ENCODE peak calls at places on chromosomes 7 and 10, in five cellular contexts. G is right lobe of liver, N is adrenal gland, R is gastrocnemius medialis, B is uterus. Q is an unnamed sample.

GRCh38 chr10:84185526-84186175 is 8.7 kb upstream of the CDHR1 start:
- DNase-seq in B (no peak), N (no peak), R (no peak), G (no peak), Q (no peak)

GRCh38 chr10:51000164-51000563 is 74.1 kb upstream of the PRKG1 start:
- DNase-seq in B (no peak), N (no peak), G (no peak), R (no peak), Q (no peak)

GRCh38 chr10:87841215-87841614 is 22.1 kb downstream of the KLLN start:
- DNase-seq in G (no peak), R (no peak), N (peak), B (no peak), Q (no peak)

GRCh38 chr10:71074176-71074755 is 138.1 kb upstream of the UNC5B start:
- DNase-seq in B (no peak), G (peak), R (no peak), N (no peak), Q (peak)

GRCh38 chr7:55214707-55215106 is 150.4 kb upstream of the LANCL2 start:
- DNase-seq in N (peak), B (no peak), R (no peak), G (no peak), Q (no peak)

GRCh38 chr10:113754768-113755167 is 3.3 kb downstream of the PLEKHS1 start:
- DNase-seq in R (no peak), B (no peak), N (no peak), G (no peak), Q (no peak)

GRCh38 chr7:22781230-22781711 is 41.4 kb downstream of the TOMM7 start:
- DNase-seq in N (no peak), R (no peak), G (no peak), B (peak), Q (no peak)

GRCh38 chr7:98483276-98483963 is 82.5 kb upstream of the BAIAP2L1 start:
- DNase-seq in G (no peak), B (no peak), R (no peak), N (no peak), Q (no peak)

GRCh38 chr7:130303982-130304381 is 11.0 kb downstream of the CPA4 start:
- DNase-seq in R (no peak), B (no peak), G (no peak), N (no peak), Q (no peak)

GRCh38 chr10:2994562-2994961 is 72.8 kb upstream of the PFKP start:
- DNase-seq in R (no peak), G (no peak), B (no peak), N (no peak), Q (no peak)

GRCh38 chr10:3652886-3653285 is 132.1 kb downstream of the KLF6 start:
- DNase-seq in R (no peak), G (no peak), N (no peak), B (peak), Q (no peak)

GRCh38 chr7:40800771-40801170 is 666.0 kb downstream of the SUGCT start:
- DNase-seq in R (peak), N (no peak), G (no peak), B (no peak), Q (no peak)

GRCh38 chr7:29854257-29854938 is 48.1 kb downstream of the WIPF3 start:
- DNase-seq in R (peak), B (no peak), G (no peak), N (no peak), Q (no peak)

GRCh38 chr10:5591336-5591824 is 66.6 kb downstream of the CALML3 start:
- DNase-seq in N (no peak), G (peak), R (no peak), B (no peak), Q (no peak)

GRCh38 chr7:28732037-28732869 is 225.9 kb downstream of the TRIL start:
- DNase-seq in N (no peak), G (no peak), B (peak), R (no peak), Q (no peak)

GRCh38 chr7:727104-727805 is at the start of gene PRKAR1B:
- DNase-seq in N (no peak), B (no peak), R (no peak), G (no peak), Q (peak)

GRCh38 chr7:101746311-101746710 is 71.1 kb upstream of the CUX1 start:
- DNase-seq in N (no peak), G (no peak), R (no peak), B (no peak), Q (no peak)

GRCh38 chr7:112501958-112502503 is 21.2 kb downstream of the LSMEM1 start:
- DNase-seq in R (no peak), B (no peak), G (no peak), N (no peak), Q (no peak)

GRCh38 chr10:79345241-79346011 is 1.8 kb upstream of the PPIF start:
- DNase-seq in R (peak), G (no peak), N (no peak), B (no peak), Q (no peak)
- H3K27ac ChIP-seq in R (no peak), G (no peak), N (no peak), B (no peak), Q (no peak)

GRCh38 chr7:139341058-139341775 is at the start of gene FMC1:
- DNase-seq in B (peak), N (peak), R (peak), G (peak), Q (peak)
- TF ChIP-seq POLR2A in B (peak), N (peak), R (peak), G (peak), Q (peak)

GRCh38 chr10:31659665-31660064 is 269.0 kb downstream of the ARHGAP12 start:
- DNase-seq in G (no peak), N (no peak), B (no peak), R (no peak), Q (no peak)
- H3K27ac ChIP-seq in G (no peak), N (no peak), B (peak), R (no peak), Q (no peak)

GRCh38 chr7:35800718-35801391 is at the start of gene SEPTIN7:
- DNase-seq in R (peak), B (peak), N (peak), G (peak), Q (peak)
- TF ChIP-seq POLR2A in R (peak), B (peak), N (peak), G (peak), Q (peak)

GRCh38 chr10:62008196-62008595 is 106.7 kb downstream of the ARID5B start:
- DNase-seq in G (no peak), R (no peak), B (no peak), N (no peak), Q (no peak)

GRCh38 chr10:62007145-62007544 is 105.6 kb downstream of the ARID5B start:
- DNase-seq in R (no peak), B (no peak), G (no peak), N (no peak), Q (no peak)

GRCh38 chr10:62002753-62003152 is 101.3 kb downstream of the ARID5B start:
- DNase-seq in G (no peak), B (no peak), N (no peak), R (no peak), Q (no peak)

GRCh38 chr10:62005281-62005680 is 103.8 kb downstream of the ARID5B start:
- DNase-seq in R (no peak), G (no peak), B (no peak), N (no peak), Q (no peak)

GRCh38 chr10:62005687-62006086 is 104.2 kb downstream of the ARID5B start:
- DNase-seq in R (no peak), B (no peak), N (peak), G (no peak), Q (no peak)
- H3K27ac ChIP-seq in R (no peak), B (peak), N (peak), G (no peak), Q (no peak)

GRCh38 chr7:116524221-116524608 is 621 bp upstream of the CAV1 start:
- DNase-seq in R (no peak), G (no peak), N (no peak), B (no peak), Q (no peak)

GRCh38 chr7:116525913-116526857 is 1.3 kb downstream of the CAV1 start:
- DNase-seq in R (peak), N (peak), G (peak), B (peak), Q (peak)

GRCh38 chr7:116526897-116527296 is 2.1 kb downstream of the CAV1 start:
- DNase-seq in N (no peak), B (no peak), R (no peak), G (no peak), Q (no peak)

GRCh38 chr7:116525298-116525912 is 569 bp downstream of the CAV1 start:
- DNase-seq in G (peak), B (peak), N (peak), R (peak), Q (peak)

GRCh38 chr7:116524609-116525297 is at the start of gene CAV1:
- DNase-seq in G (peak), B (peak), N (peak), R (peak), Q (peak)
- TF ChIP-seq POLR2A in G (no peak), B (peak), N (no peak), R (peak), Q (peak)